ENCODE peak calls at places on chromosome 11, in eight cellular contexts. A is H7; D is NCI-H2081; M is lower lobe of right lung; F is stimulated activated CD4-positive, alpha-beta T cell treated with anti-CD3 and anti-CD28 coated beads, Interleukin-4, amount 100 ng/mL, for 1 hour; Z is CD4-positive, alpha-beta memory T cell; R is activated CD4-positive, alpha-beta T cell treated with anti-CD3 and anti-CD28 coated beads for 24 hours; T is activated naive CD4-positive, alpha-beta T cell treated with anti-CD3 and anti-CD28 coated beads, Interleukin-2, amount 10 ng/mL, durations not matched to agents 7 days and 5 days. L is an unnamed sample.

GRCh38 chr11:65435330-65435931 is 12.8 kb downstream of the NEAT1 start:
- DNase-seq in M (no peak), T (no peak), A (no peak), Z (no peak), R (no peak), D (no peak), F (no peak), L (no peak)

GRCh38 chr11:78202733-78203167 is 14.0 kb downstream of the USP35 start:
- DNase-seq in F (peak; percentile 21), Z (peak; percentile 78), M (peak; percentile 10), A (no peak), R (no peak), T (peak; percentile 79), D (no peak), L (no peak)

GRCh38 chr11:92762175-92762574 is 207.3 kb upstream of the MTNR1B start:
- DNase-seq in F (no peak), M (no peak), R (no peak), T (no peak), A (no peak), D (no peak), Z (no peak), L (no peak)

GRCh38 chr11:898160-898517 is 12.5 kb downstream of the CHID1 start:
- DNase-seq in D (no peak), A (peak; percentile 88), Z (no peak), R (no peak), T (no peak), F (no peak), M (no peak), L (no peak)

GRCh38 chr11:75593337-75593915 is 31.4 kb downstream of the SERPINH1 start:
- DNase-seq in A (no peak), M (no peak), D (no peak), Z (no peak), T (no peak), F (no peak), R (no peak), L (no peak)

GRCh38 chr11:67027483-67027930 is 4.6 kb downstream of the SYT12 start:
- DNase-seq in M (no peak), Z (no peak), T (no peak), F (no peak), D (no peak), A (no peak), R (no peak), L (no peak)

GRCh38 chr11:130211144-130211543 is 51.6 kb downstream of the ST14 start:
- DNase-seq in Z (no peak), F (no peak), M (no peak), R (no peak), A (peak; percentile 25), D (no peak), T (no peak), L (no peak)

GRCh38 chr11:117394221-117394925 is 66.7 kb downstream of the CEP164 start:
- DNase-seq in A (no peak), M (no peak), R (no peak), F (no peak), T (no peak), Z (no peak), D (no peak), L (no peak)

GRCh38 chr11:20874358-20874757 is 205.0 kb downstream of the NELL1 start:
- DNase-seq in Z (no peak), D (no peak), A (no peak), M (no peak), T (no peak), R (no peak), F (no peak), L (no peak)

GRCh38 chr11:113664069-113664980 is 41.8 kb downstream of the TMPRSS5 start:
- DNase-seq in T (no peak), F (no peak), D (no peak), M (no peak), A (no peak), Z (no peak), R (no peak), L (no peak)

GRCh38 chr11:66854729-66855211 is 2.1 kb upstream of the LRFN4 start:
- DNase-seq in M (peak; percentile 41), T (no peak), Z (no peak), A (peak; percentile 35), D (no peak), F (no peak), R (no peak), L (peak; percentile 21)

GRCh38 chr11:2391663-2391975 is 8.9 kb upstream of the TSSC4 start:
- DNase-seq in F (no peak), D (no peak), Z (no peak), M (no peak), T (no peak), A (no peak), R (no peak), L (no peak)

GRCh38 chr11:106087815-106088435 is 10.5 kb downstream of the AASDHPPT start:
- DNase-seq in Z (peak; percentile 19), R (peak; percentile 20), A (no peak), M (peak; percentile 54), D (peak; percentile 43), F (peak; percentile 40), T (peak; percentile 52), L (peak; percentile 46)

GRCh38 chr11:15157181-15157580 is 42.5 kb downstream of the INSC start:
- DNase-seq in D (no peak), R (no peak), Z (no peak), T (no peak), M (no peak), A (no peak), F (no peak), L (no peak)

GRCh38 chr11:57530215-57530595 is 349 bp downstream of the TIMM10 start:
- DNase-seq in M (peak; percentile 51), Z (no peak), R (no peak), A (no peak), F (no peak), D (no peak), T (peak; percentile 32), L (no peak)

GRCh38 chr11:8071616-8072581 is 9.1 kb upstream of the TUB start:
- DNase-seq in Z (no peak), R (no peak), D (no peak), M (no peak), F (no peak), A (no peak), T (no peak), L (no peak)

GRCh38 chr11:47331454-47332302 is 20.8 kb downstream of the MYBPC3 start:
- DNase-seq in Z (no peak), T (no peak), R (no peak), A (peak; percentile 54), F (no peak), M (peak; percentile 37), D (no peak), L (no peak)

GRCh38 chr11:118892515-118892914 is 8.8 kb downstream of the CXCR5 start:
- DNase-seq in A (no peak), R (no peak), F (no peak), Z (peak; percentile 78), M (no peak), D (no peak), T (peak; percentile 82), L (no peak)

GRCh38 chr11:2519879-2520735 is 75.3 kb downstream of the KCNQ1 start:
- DNase-seq in R (no peak), M (peak; percentile 42), A (peak; percentile 60), F (no peak), Z (no peak), D (no peak), T (peak; percentile 16), L (no peak)

GRCh38 chr11:57316017-57316416 is 8.7 kb downstream of the TNKS1BP1 start:
- DNase-seq in F (no peak), D (no peak), T (no peak), M (no peak), R (no peak), A (peak; percentile 60), Z (no peak), L (no peak)

GRCh38 chr11:96187779-96188624 is 155.0 kb downstream of the MAML2 start:
- DNase-seq in T (no peak), R (no peak), M (no peak), F (no peak), Z (no peak), D (no peak), A (no peak), L (no peak)

GRCh38 chr11:8426076-8426475 is 162.4 kb upstream of the LMO1 start:
- DNase-seq in R (no peak), A (no peak), M (no peak), Z (no peak), F (no peak), D (no peak), T (no peak), L (no peak)

GRCh38 chr11:69563946-69564780 is 76.8 kb upstream of the CCND1 start:
- DNase-seq in M (no peak), R (no peak), F (no peak), T (no peak), Z (no peak), D (no peak), A (no peak), L (no peak)

GRCh38 chr11:101686514-101686913 is 102.7 kb upstream of the TRPC6 start:
- DNase-seq in A (no peak), M (no peak), Z (no peak), D (no peak), R (no peak), F (no peak), T (no peak), L (no peak)

GRCh38 chr11:2471048-2471803 is 26.4 kb downstream of the KCNQ1 start:
- DNase-seq in F (no peak), A (peak; percentile 30), T (no peak), R (no peak), D (no peak), Z (no peak), M (no peak), L (no peak)

GRCh38 chr11:94513091-94513490 is 830 bp downstream of the C11orf97 start:
- DNase-seq in F (no peak), M (no peak), R (no peak), T (no peak), A (no peak), D (peak; percentile 67), Z (no peak), L (no peak)

GRCh38 chr11:736431-736830 is 10.8 kb upstream of the TALDO1 start:
- DNase-seq in R (no peak), T (no peak), A (no peak), M (no peak), Z (no peak), F (no peak), D (no peak), L (no peak)

GRCh38 chr11:99803501-99803900 is 782.8 kb downstream of the CNTN5 start:
- DNase-seq in F (no peak), R (no peak), D (no peak), T (no peak), Z (no peak), M (no peak), A (no peak), L (no peak)

GRCh38 chr11:113043704-113044103 is 82.5 kb downstream of the NCAM1 start:
- DNase-seq in Z (no peak), M (no peak), T (no peak), D (no peak), F (no peak), A (peak; percentile 28), R (no peak), L (no peak)

GRCh38 chr11:120536091-120536796 is 24.7 kb downstream of the GRIK4 start:
- DNase-seq in M (no peak), T (no peak), Z (no peak), D (no peak), R (no peak), A (no peak), F (no peak), L (no peak)

GRCh38 chr11:86559311-86559945 is 113.0 kb downstream of the ME3 start:
- DNase-seq in Z (no peak), A (no peak), F (no peak), R (no peak), T (no peak), M (no peak), D (no peak), L (no peak)

GRCh38 chr11:68028802-68029475 is 1.5 kb upstream of the NDUFS8 start:
- DNase-seq in Z (no peak), F (no peak), R (no peak), D (no peak), A (no peak), M (no peak), T (no peak), L (no peak)

GRCh38 chr11:13462311-13462927 is 603 bp downstream of the BTBD10 start:
- DNase-seq in T (peak; percentile 76), F (peak; percentile 56), Z (peak; percentile 45), R (peak; percentile 53), M (peak; percentile 71), D (peak; percentile 20), A (peak; percentile 79), L (no peak)